ENCODE peak calls at places on chromosomes 6 and 20, in six cellular contexts. One of them, this sample, is unnamed. For H3K4me1, the result is how much of the 10 kb centered on the place peaks cover.

GRCh38 chr20:19975436-19975799 is 41.7 kb upstream of the NAA20 start:
- DNase-seq in tibial nerve: no peak
- DNase-seq in ovary: peak
- DNase-seq in suprapubic skin: no peak
- DNase-seq in transverse colon: no peak
- DNase-seq in HepG2: no peak
- DNase-seq in this sample: peak

GRCh38 chr6:47749726-47750125 is 32.1 kb upstream of the OPN5 start:
- DNase-seq in tibial nerve: no peak
- DNase-seq in HepG2: no peak
- DNase-seq in suprapubic skin: no peak
- DNase-seq in ovary: no peak
- DNase-seq in transverse colon: no peak
- DNase-seq in this sample: no peak

GRCh38 chr6:74001091-74001490 is 305.1 kb downstream of the CD109 start:
- DNase-seq in suprapubic skin: no peak
- DNase-seq in tibial nerve: no peak
- DNase-seq in ovary: no peak
- DNase-seq in HepG2: no peak
- DNase-seq in transverse colon: no peak
- DNase-seq in this sample: no peak

GRCh38 chr6:3750324-3751018 is 1.0 kb downstream of the PXDC1 start:
- DNase-seq in suprapubic skin: peak
- DNase-seq in HepG2: peak
- DNase-seq in tibial nerve: peak
- DNase-seq in ovary: peak
- DNase-seq in transverse colon: peak
- DNase-seq in this sample: peak

GRCh38 chr20:48772183-48772976 is 55.4 kb downstream of the PREX1 start:
- DNase-seq in tibial nerve: peak
- DNase-seq in HepG2: no peak
- DNase-seq in ovary: no peak
- DNase-seq in suprapubic skin: no peak
- DNase-seq in transverse colon: peak
- DNase-seq in this sample: peak

GRCh38 chr6:142685852-142686718 is 258.9 kb downstream of the HIVEP2 start:
- DNase-seq in suprapubic skin: no peak
- DNase-seq in ovary: no peak
- DNase-seq in HepG2: no peak
- DNase-seq in tibial nerve: no peak
- DNase-seq in transverse colon: no peak
- DNase-seq in this sample: no peak

GRCh38 chr6:71544028-71544427 is 255.4 kb downstream of the OGFRL1 start:
- DNase-seq in transverse colon: no peak
- DNase-seq in suprapubic skin: no peak
- DNase-seq in tibial nerve: no peak
- DNase-seq in ovary: no peak
- DNase-seq in HepG2: no peak
- DNase-seq in this sample: no peak

GRCh38 chr20:52081791-52082190 is 109.8 kb downstream of the ZFP64 start:
- DNase-seq in ovary: no peak
- DNase-seq in transverse colon: no peak
- DNase-seq in HepG2: no peak
- DNase-seq in tibial nerve: no peak
- DNase-seq in suprapubic skin: no peak
- DNase-seq in this sample: no peak

GRCh38 chr6:88584581-88584980 is 378.8 kb downstream of the RNGTT start:
- DNase-seq in tibial nerve: no peak
- DNase-seq in ovary: no peak
- DNase-seq in HepG2: no peak
- DNase-seq in suprapubic skin: no peak
- DNase-seq in transverse colon: no peak
- DNase-seq in this sample: no peak

GRCh38 chr6:14584450-14584849 is 466.9 kb downstream of the CD83 start:
- DNase-seq in HepG2: no peak
- DNase-seq in suprapubic skin: no peak
- DNase-seq in ovary: no peak
- DNase-seq in tibial nerve: no peak
- DNase-seq in transverse colon: peak
- DNase-seq in this sample: no peak

GRCh38 chr6:55960344-55960743 is 85.0 kb upstream of the BMP5 start:
- DNase-seq in HepG2: no peak
- DNase-seq in suprapubic skin: no peak
- DNase-seq in tibial nerve: no peak
- DNase-seq in transverse colon: no peak
- DNase-seq in ovary: no peak
- DNase-seq in this sample: no peak

GRCh38 chr6:145406733-145407256 is 328.5 kb downstream of the EPM2A start:
- DNase-seq in suprapubic skin: no peak
- DNase-seq in HepG2: no peak
- DNase-seq in transverse colon: no peak
- DNase-seq in ovary: no peak
- DNase-seq in tibial nerve: no peak
- DNase-seq in this sample: no peak

GRCh38 chr6:160331753-160332152 is 16.4 kb upstream of the SLC22A3 start:
- DNase-seq in tibial nerve: no peak
- DNase-seq in ovary: no peak
- DNase-seq in transverse colon: no peak
- DNase-seq in HepG2: no peak
- DNase-seq in suprapubic skin: no peak
- DNase-seq in this sample: no peak

GRCh38 chr20:37935435-37935834 is 32.5 kb downstream of the VSTM2L start:
- DNase-seq in suprapubic skin: no peak
- DNase-seq in ovary: no peak
- DNase-seq in tibial nerve: no peak
- DNase-seq in transverse colon: no peak
- DNase-seq in HepG2: no peak
- DNase-seq in this sample: no peak

DNA sequence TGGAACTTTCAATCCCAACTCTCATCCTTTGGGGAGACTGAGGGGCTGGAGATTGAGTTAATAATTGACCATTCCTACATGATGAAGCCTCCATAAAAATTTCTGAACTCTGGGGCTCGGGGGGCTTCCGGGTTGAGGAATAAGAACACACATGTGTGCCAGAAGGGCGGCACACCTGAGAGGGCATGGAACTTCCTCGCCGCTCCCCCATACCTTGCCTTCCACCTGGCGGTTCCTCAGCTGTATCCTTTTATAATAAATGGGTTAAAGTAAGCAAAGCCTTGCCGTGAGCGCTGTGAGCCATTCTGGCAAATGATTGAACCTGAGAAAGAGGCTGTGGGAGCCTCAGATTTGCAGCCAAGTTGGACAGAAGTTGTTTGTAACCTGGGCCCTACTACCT is 164.8 kb downstream of the LY86 start:
- DNase-seq in HepG2: no peak
- DNase-seq in transverse colon: peak
- DNase-seq in ovary: no peak
- DNase-seq in suprapubic skin: no peak
- DNase-seq in tibial nerve: no peak
- DNase-seq in this sample: no peak
- H3K27ac ChIP-seq in HepG2: no peak
- H3K27ac ChIP-seq in transverse colon: peak
- H3K27ac ChIP-seq in ovary: no peak
- H3K27ac ChIP-seq in suprapubic skin: no peak
- H3K27ac ChIP-seq in tibial nerve: no peak
- H3K27ac ChIP-seq in this sample: no peak

DNA sequence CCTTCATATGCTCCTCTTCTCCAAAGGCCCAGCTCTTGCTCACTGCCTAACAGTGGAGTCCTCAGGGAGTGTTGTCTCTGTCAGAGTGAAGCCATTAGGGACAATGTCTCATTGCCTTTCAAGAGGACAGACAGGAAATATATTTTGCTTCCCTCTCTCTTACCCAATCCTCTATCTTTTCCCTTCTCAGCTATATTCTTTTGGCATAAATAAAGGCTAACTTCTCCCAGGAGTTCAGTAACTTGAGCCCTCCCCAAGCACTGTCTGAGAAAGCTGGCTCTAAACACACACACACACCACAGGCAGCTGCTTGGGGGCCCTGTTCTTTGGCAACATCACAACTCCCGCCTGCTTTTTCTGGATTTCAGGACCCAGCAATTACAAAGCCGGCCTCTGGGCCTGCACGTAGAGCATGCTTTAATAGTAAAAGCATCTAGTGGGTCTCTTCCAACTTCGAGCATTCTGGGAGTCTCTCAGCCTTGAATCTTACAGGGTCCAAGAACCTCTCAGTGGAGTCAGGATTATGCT is 34.7 kb upstream of the LAMA4 start:
- DNase-seq in suprapubic skin: peak
- DNase-seq in ovary: peak
- DNase-seq in transverse colon: peak
- DNase-seq in tibial nerve: peak
- DNase-seq in HepG2: no peak
- DNase-seq in this sample: no peak
- H3K4me1 ChIP-seq in suprapubic skin: under half
- H3K4me1 ChIP-seq in ovary: under half
- H3K4me1 ChIP-seq in transverse colon: under half
- H3K4me1 ChIP-seq in tibial nerve: under half
- H3K4me1 ChIP-seq in HepG2: under half
- H3K4me1 ChIP-seq in this sample: under half

DNA sequence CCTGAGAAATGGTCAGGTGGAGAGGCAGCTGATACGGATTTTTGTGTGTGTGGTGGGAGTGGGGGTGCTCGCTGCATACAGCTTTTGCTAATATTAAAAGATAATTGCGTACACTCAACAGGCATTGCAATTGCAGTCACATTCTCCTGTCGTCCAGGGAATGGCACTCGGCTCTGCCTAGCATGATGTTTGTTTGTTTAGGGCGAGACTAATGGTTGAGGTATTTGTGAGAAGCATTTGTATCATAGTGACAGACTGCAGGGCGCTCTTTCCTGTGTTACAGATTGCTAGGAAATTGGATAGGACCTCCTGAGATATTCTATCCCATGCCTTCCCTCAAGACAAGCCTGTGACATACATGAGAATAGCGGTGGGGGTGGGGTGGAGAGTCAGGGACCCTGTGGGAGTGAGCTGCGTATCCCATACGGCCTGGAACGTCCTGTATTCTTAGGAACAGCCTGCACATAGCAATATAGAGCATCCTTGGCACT is 207.4 kb downstream of the SOX4 start:
- DNase-seq in tibial nerve: no peak
- DNase-seq in suprapubic skin: no peak
- DNase-seq in transverse colon: no peak
- DNase-seq in ovary: no peak
- DNase-seq in HepG2: peak
- DNase-seq in this sample: no peak
- TF ChIP-seq EP300 in tibial nerve: no peak
- TF ChIP-seq EP300 in suprapubic skin: no peak
- TF ChIP-seq EP300 in transverse colon: no peak
- TF ChIP-seq EP300 in ovary: no peak
- TF ChIP-seq EP300 in HepG2: no peak
- TF ChIP-seq EP300 in this sample: no peak

GRCh38 chr20:50323777-50324604 is 133.4 kb downstream of the CEBPB start:
- DNase-seq in tibial nerve: no peak
- DNase-seq in HepG2: no peak
- DNase-seq in transverse colon: peak
- DNase-seq in suprapubic skin: no peak
- DNase-seq in ovary: no peak
- DNase-seq in this sample: no peak
- H3K27ac ChIP-seq in tibial nerve: no peak
- H3K27ac ChIP-seq in HepG2: no peak
- H3K27ac ChIP-seq in transverse colon: no peak
- H3K27ac ChIP-seq in suprapubic skin: no peak
- H3K27ac ChIP-seq in ovary: no peak
- H3K27ac ChIP-seq in this sample: no peak

GRCh38 chr6:6784514-6785162 is 196.1 kb downstream of the LY86 start:
- DNase-seq in suprapubic skin: no peak
- DNase-seq in tibial nerve: no peak
- DNase-seq in HepG2: no peak
- DNase-seq in ovary: no peak
- DNase-seq in transverse colon: no peak
- DNase-seq in this sample: no peak

GRCh38 chr6:6780231-6780630 is 191.7 kb downstream of the LY86 start:
- DNase-seq in transverse colon: no peak
- DNase-seq in HepG2: no peak
- DNase-seq in tibial nerve: no peak
- DNase-seq in suprapubic skin: no peak
- DNase-seq in ovary: no peak
- DNase-seq in this sample: no peak

GRCh38 chr6:6783736-6784135 is 195.2 kb downstream of the LY86 start:
- DNase-seq in tibial nerve: no peak
- DNase-seq in ovary: no peak
- DNase-seq in HepG2: no peak
- DNase-seq in suprapubic skin: no peak
- DNase-seq in transverse colon: no peak
- DNase-seq in this sample: no peak

GRCh38 chr6:6781172-6781876 is 192.8 kb downstream of the LY86 start:
- DNase-seq in HepG2: no peak
- DNase-seq in ovary: peak
- DNase-seq in transverse colon: no peak
- DNase-seq in tibial nerve: peak
- DNase-seq in suprapubic skin: no peak
- DNase-seq in this sample: no peak

DNA sequence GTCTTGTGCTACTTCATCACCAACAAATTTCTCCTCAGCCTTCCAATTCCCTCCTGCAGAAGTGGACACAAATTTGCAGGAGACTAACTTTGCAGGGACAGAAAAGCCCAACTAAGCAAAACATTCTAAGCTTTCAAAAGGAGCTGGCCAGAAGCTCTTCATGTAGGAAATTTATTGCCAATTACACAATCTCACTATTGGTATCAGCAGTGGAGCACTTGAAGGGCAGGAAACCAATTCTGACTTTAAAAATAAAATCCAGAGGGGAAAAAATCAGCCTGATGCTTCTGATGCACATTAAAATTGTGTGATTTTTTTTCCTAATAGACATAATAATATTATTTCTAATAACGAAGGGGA is 193.3 kb downstream of the LY86 start:
- DNase-seq in transverse colon: no peak
- DNase-seq in suprapubic skin: no peak
- DNase-seq in ovary: no peak
- DNase-seq in tibial nerve: no peak
- DNase-seq in HepG2: no peak
- DNase-seq in this sample: no peak
- H3K4me1 ChIP-seq in transverse colon: under half
- H3K4me1 ChIP-seq in suprapubic skin: under half
- H3K4me1 ChIP-seq in ovary: under half
- H3K4me1 ChIP-seq in tibial nerve: under half
- H3K4me1 ChIP-seq in HepG2: under half
- H3K4me1 ChIP-seq in this sample: under half

DNA sequence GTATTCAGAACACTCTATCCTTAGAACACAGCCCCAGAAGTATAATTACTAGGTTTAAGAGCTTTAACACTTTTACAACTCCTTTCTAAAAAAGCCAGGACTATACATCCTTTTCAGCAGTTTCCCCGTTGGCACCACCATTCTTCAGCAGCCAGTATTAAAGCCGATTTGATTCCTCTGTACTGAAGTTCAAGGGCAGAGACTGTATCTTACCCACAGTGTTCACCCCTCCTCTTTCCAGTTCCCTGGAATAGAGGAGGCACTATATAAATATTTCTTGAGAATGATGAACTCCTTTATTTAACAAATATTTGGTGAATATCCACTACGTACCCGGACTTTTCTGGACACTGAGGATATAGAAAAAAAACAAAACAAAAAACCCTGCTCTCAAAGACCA is 15.8 kb downstream of the SEC63 start:
- DNase-seq in HepG2: no peak
- DNase-seq in suprapubic skin: no peak
- DNase-seq in ovary: no peak
- DNase-seq in tibial nerve: no peak
- DNase-seq in transverse colon: no peak
- DNase-seq in this sample: no peak
- TF ChIP-seq EP300 in HepG2: no peak
- TF ChIP-seq EP300 in suprapubic skin: no peak
- TF ChIP-seq EP300 in ovary: no peak
- TF ChIP-seq EP300 in tibial nerve: no peak
- TF ChIP-seq EP300 in transverse colon: no peak
- TF ChIP-seq EP300 in this sample: no peak

GRCh38 chr6:90127589-90127988 is 169.1 kb downstream of the BACH2 start:
- DNase-seq in HepG2: no peak
- DNase-seq in ovary: no peak
- DNase-seq in tibial nerve: no peak
- DNase-seq in transverse colon: no peak
- DNase-seq in suprapubic skin: no peak
- DNase-seq in this sample: no peak
- H3K27ac ChIP-seq in HepG2: no peak
- H3K27ac ChIP-seq in ovary: no peak
- H3K27ac ChIP-seq in tibial nerve: no peak
- H3K27ac ChIP-seq in transverse colon: no peak
- H3K27ac ChIP-seq in suprapubic skin: no peak
- H3K27ac ChIP-seq in this sample: no peak

This sample was measured in upper lobe of left lung.